ENCODE peak calls at places on chromosome 21, in ten cellular contexts. One of them, this sample, is unnamed.

GRCh38 chr21:42010507-42011493 is 640 bp upstream of the ZBTB21 start:
- DNase-seq in HTR-8/SVneo: peak; percentile 21
- DNase-seq in HFF-Myc: no peak
- DNase-seq in HCT116: no peak
- DNase-seq in ascending aorta: peak; percentile 66
- DNase-seq in GM04503: no peak
- DNase-seq in GM13977: peak; percentile 60
- DNase-seq in left kidney: peak; percentile 77
- DNase-seq in AG20443: peak; percentile 53
- DNase-seq in dorsolateral prefrontal cortex: no peak
- DNase-seq in this sample: no peak

GRCh38 chr21:46065993-46066842 is 31.7 kb upstream of the COL6A2 start:
- DNase-seq in HTR-8/SVneo: no peak
- DNase-seq in HFF-Myc: no peak
- DNase-seq in HCT116: no peak
- DNase-seq in ascending aorta: peak; percentile 63
- DNase-seq in GM04503: no peak
- DNase-seq in GM13977: no peak
- DNase-seq in left kidney: peak; percentile 36
- DNase-seq in AG20443: no peak
- DNase-seq in dorsolateral prefrontal cortex: no peak
- DNase-seq in this sample: no peak

GRCh38 chr21:21096956-21097355 is 98.7 kb downstream of the NCAM2 start:
- DNase-seq in HTR-8/SVneo: no peak
- DNase-seq in HFF-Myc: no peak
- DNase-seq in HCT116: no peak
- DNase-seq in ascending aorta: no peak
- DNase-seq in GM04503: no peak
- DNase-seq in GM13977: no peak
- DNase-seq in left kidney: no peak
- DNase-seq in AG20443: no peak
- DNase-seq in dorsolateral prefrontal cortex: no peak
- DNase-seq in this sample: no peak

GRCh38 chr21:37751268-37751975 is 164.8 kb downstream of the KCNJ6 start:
- DNase-seq in HTR-8/SVneo: no peak
- DNase-seq in HFF-Myc: no peak
- DNase-seq in HCT116: no peak
- DNase-seq in ascending aorta: no peak
- DNase-seq in GM04503: no peak
- DNase-seq in GM13977: no peak
- DNase-seq in left kidney: no peak
- DNase-seq in AG20443: peak; percentile 31
- DNase-seq in dorsolateral prefrontal cortex: no peak
- DNase-seq in this sample: no peak

GRCh38 chr21:33069645-33069993 is 322 bp upstream of the OLIG1 start:
- DNase-seq in HTR-8/SVneo: no peak
- DNase-seq in HFF-Myc: no peak
- DNase-seq in HCT116: no peak
- DNase-seq in ascending aorta: no peak
- DNase-seq in GM04503: no peak
- DNase-seq in GM13977: no peak
- DNase-seq in left kidney: no peak
- DNase-seq in AG20443: no peak
- DNase-seq in dorsolateral prefrontal cortex: no peak
- DNase-seq in this sample: no peak

GRCh38 chr21:45419162-45419561 is 14.2 kb downstream of the COL18A1 start:
- DNase-seq in HTR-8/SVneo: no peak
- DNase-seq in HFF-Myc: no peak
- DNase-seq in HCT116: no peak
- DNase-seq in ascending aorta: peak; percentile 63
- DNase-seq in GM04503: no peak
- DNase-seq in GM13977: no peak
- DNase-seq in left kidney: no peak
- DNase-seq in AG20443: no peak
- DNase-seq in dorsolateral prefrontal cortex: no peak
- DNase-seq in this sample: no peak

GRCh38 chr21:45078877-45079281 is 4.5 kb downstream of the ADARB1 start:
- DNase-seq in HTR-8/SVneo: no peak
- DNase-seq in HFF-Myc: no peak
- DNase-seq in HCT116: no peak
- DNase-seq in ascending aorta: peak; percentile 73
- DNase-seq in GM04503: peak; percentile 22
- DNase-seq in GM13977: no peak
- DNase-seq in left kidney: no peak
- DNase-seq in AG20443: peak; percentile 79
- DNase-seq in dorsolateral prefrontal cortex: no peak
- DNase-seq in this sample: no peak

GRCh38 chr21:39537571-39537970 is 75.2 kb upstream of the B3GALT5 start:
- DNase-seq in HTR-8/SVneo: no peak
- DNase-seq in HFF-Myc: no peak
- DNase-seq in HCT116: no peak
- DNase-seq in ascending aorta: no peak
- DNase-seq in GM04503: no peak
- DNase-seq in GM13977: no peak
- DNase-seq in left kidney: no peak
- DNase-seq in AG20443: no peak
- DNase-seq in dorsolateral prefrontal cortex: no peak
- DNase-seq in this sample: no peak

GRCh38 chr21:42652527-42653491 is 612 bp upstream of the PDE9A start:
- DNase-seq in HTR-8/SVneo: peak; percentile 79
- DNase-seq in HFF-Myc: no peak
- DNase-seq in HCT116: no peak
- DNase-seq in ascending aorta: peak; percentile 77
- DNase-seq in GM04503: no peak
- DNase-seq in GM13977: peak; percentile 45
- DNase-seq in left kidney: peak; percentile 93
- DNase-seq in AG20443: peak; percentile 51
- DNase-seq in dorsolateral prefrontal cortex: peak; percentile 66
- DNase-seq in this sample: no peak

GRCh38 chr21:31671931-31672330 is 12.4 kb downstream of the SOD1 start:
- DNase-seq in HTR-8/SVneo: no peak
- DNase-seq in HFF-Myc: no peak
- DNase-seq in HCT116: no peak
- DNase-seq in ascending aorta: no peak
- DNase-seq in GM04503: no peak
- DNase-seq in GM13977: no peak
- DNase-seq in left kidney: peak; percentile 28
- DNase-seq in AG20443: no peak
- DNase-seq in dorsolateral prefrontal cortex: no peak
- DNase-seq in this sample: no peak

GRCh38 chr21:44816761-44817505 is 929 bp downstream of the SUMO3 start:
- DNase-seq in HTR-8/SVneo: no peak
- DNase-seq in HFF-Myc: no peak
- DNase-seq in HCT116: no peak
- DNase-seq in ascending aorta: no peak
- DNase-seq in GM04503: no peak
- DNase-seq in GM13977: no peak
- DNase-seq in left kidney: no peak
- DNase-seq in AG20443: no peak
- DNase-seq in dorsolateral prefrontal cortex: no peak
- DNase-seq in this sample: no peak